ENCODE peak calls at places on chromosomes 11 and 22, in eight cellular contexts. T, V, N, F, A, O, R and Y are unnamed samples. For H3K4me1, the result is how much of the 10 kb centered on the place peaks cover.

GRCh38 chr22:19634206-19634536 is 80.1 kb upstream of the SEPTIN5 start:
- DNase-seq in R (no peak), V (no peak), T (no peak), O (no peak), N (no peak), F (peak), A (peak), Y (no peak)

GRCh38 chr22:20463324-20464095 is 25.9 kb upstream of the SCARF2 start:
- DNase-seq in R (no peak), A (no peak), O (no peak), N (no peak), F (peak), T (no peak), V (no peak), Y (no peak)

GRCh38 chr11:45879803-45880685 is 5.4 kb upstream of the MAPK8IP1 start:
- DNase-seq in N (no peak), R (peak), A (no peak), V (no peak), F (no peak), O (no peak), T (no peak), Y (no peak)

GRCh38 chr11:114228401-114229061 is 67.7 kb upstream of the NNMT start:
- DNase-seq in O (no peak), R (no peak), F (no peak), A (no peak), V (no peak), N (no peak), T (no peak), Y (no peak)

GRCh38 chr11:99277281-99277680 is 256.5 kb downstream of the CNTN5 start:
- DNase-seq in T (no peak), A (no peak), R (no peak), F (no peak), O (no peak), V (no peak), N (no peak), Y (no peak)

GRCh38 chr11:57761301-57762234 is at the start of gene CTNND1:
- DNase-seq in V (peak), F (peak), R (peak), T (peak), N (peak), O (peak), A (peak), Y (peak)

GRCh38 chr22:22226448-22227187 is 18.0 kb upstream of the VPREB1 start:
- DNase-seq in T (no peak), N (no peak), V (no peak), A (no peak), F (no peak), O (no peak), R (no peak), Y (no peak)

GRCh38 chr11:90250970-90251369 is 28.1 kb upstream of the CHORDC1 start:
- DNase-seq in N (no peak), V (no peak), R (no peak), A (no peak), O (no peak), F (no peak), T (no peak), Y (no peak)

GRCh38 chr11:76629853-76630599 is 40.5 kb downstream of the LRRC32 start:
- DNase-seq in A (peak), N (no peak), O (peak), F (peak), T (peak), V (no peak), R (peak), Y (peak)

GRCh38 chr22:17733484-17733883 is 40.8 kb downstream of the BID start:
- DNase-seq in F (no peak), N (no peak), O (no peak), A (no peak), T (no peak), V (no peak), R (peak), Y (no peak)

GRCh38 chr11:31437742-31438435 is 68.2 kb downstream of the DNAJC24 start:
- DNase-seq in N (no peak), F (no peak), R (peak), O (no peak), A (no peak), T (no peak), V (no peak), Y (no peak)

GRCh38 chr22:48742191-48742555 is 1085.5 kb downstream of the BRD1 start:
- DNase-seq in A (no peak), V (no peak), O (no peak), N (no peak), F (peak), R (no peak), T (no peak), Y (no peak)

GRCh38 chr11:64762277-64762915 is 2.6 kb upstream of the PYGM start:
- DNase-seq in A (no peak), T (no peak), R (no peak), V (peak), N (no peak), O (no peak), F (peak), Y (no peak)

GRCh38 chr11:102799656-102800339 is 1.8 kb upstream of the MMP1 start:
- DNase-seq in R (peak), T (no peak), F (no peak), N (no peak), O (no peak), V (no peak), A (no peak), Y (no peak)

GRCh38 chr11:35978173-35978572 is 34.3 kb downstream of the LDLRAD3 start:
- DNase-seq in R (no peak), V (no peak), T (no peak), F (no peak), A (no peak), O (no peak), N (no peak), Y (no peak)

GRCh38 chr11:17822021-17822781 is 87.6 kb downstream of the KCNC1 start:
- DNase-seq in R (peak), V (no peak), F (no peak), O (no peak), T (no peak), N (no peak), A (no peak), Y (no peak)

GRCh38 chr11:122343247-122343646 is 227.2 kb upstream of the BLID start:
- DNase-seq in A (no peak), R (no peak), T (no peak), O (no peak), V (no peak), F (no peak), N (no peak), Y (no peak)

GRCh38 chr11:9753031-9753430 is 89.2 kb downstream of the SWAP70 start:
- DNase-seq in V (no peak), A (no peak), N (no peak), R (peak), O (no peak), T (no peak), F (no peak), Y (no peak)

GRCh38 chr22:18955696-18956095 is 19.6 kb upstream of the PRODH start:
- DNase-seq in A (peak), T (no peak), O (no peak), V (no peak), R (no peak), F (peak), N (no peak), Y (no peak)

GRCh38 chr11:75142714-75143419 is 8.0 kb upstream of the SLCO2B1 start:
- DNase-seq in R (peak), N (peak), A (peak), V (peak), F (peak), T (peak), O (peak), Y (peak)

GRCh38 chr11:76167590-76167989 is 38.7 kb downstream of the WNT11 start:
- DNase-seq in T (no peak), F (no peak), A (no peak), N (no peak), V (no peak), O (no peak), R (no peak), Y (no peak)

GRCh38 chr11:60182546-60183330 is at the start of gene MS4A6A:
- DNase-seq in F (no peak), N (no peak), A (no peak), O (no peak), T (no peak), V (no peak), R (no peak), Y (no peak)

GRCh38 chr11:75583710-75584658 is 21.9 kb downstream of the SERPINH1 start:
- DNase-seq in N (no peak), V (peak), R (peak), F (peak), O (peak), T (peak), A (peak), Y (peak)

GRCh38 chr11:110297082-110297725 is 790 bp upstream of the RDX start:
- DNase-seq in T (no peak), F (no peak), O (no peak), R (peak), A (no peak), N (no peak), V (no peak), Y (no peak)

GRCh38 chr11:110525883-110526282 is 96.1 kb downstream of the FDX1 start:
- DNase-seq in T (no peak), A (no peak), V (no peak), O (peak), R (peak), F (no peak), N (no peak), Y (no peak)

GRCh38 chr11:122746611-122747305 is 91.2 kb downstream of the UBASH3B start:
- DNase-seq in A (no peak), R (no peak), O (no peak), T (no peak), F (no peak), N (no peak), V (no peak), Y (no peak)

GRCh38 chr11:57323503-57324153 is 1.1 kb downstream of the TNKS1BP1 start:
- DNase-seq in F (no peak), T (no peak), O (no peak), V (no peak), A (no peak), N (peak), R (peak), Y (no peak)

GRCh38 chr11:134397304-134398078 is 14.6 kb downstream of the B3GAT1 start:
- DNase-seq in T (no peak), N (no peak), R (no peak), F (peak), V (no peak), A (no peak), O (no peak), Y (no peak)

GRCh38 chr11:112200252-112200651 is 24.9 kb downstream of the BCO2 start:
- DNase-seq in F (no peak), A (no peak), V (no peak), T (no peak), R (no peak), O (no peak), N (no peak), Y (no peak)

GRCh38 chr11:12704049-12704448 is 29.8 kb downstream of the TEAD1 start:
- DNase-seq in R (peak), O (no peak), T (no peak), F (no peak), V (no peak), A (no peak), N (no peak), Y (no peak)

GRCh38 chr11:128201801-128202200 is 385.6 kb downstream of the ETS1 start:
- DNase-seq in R (no peak), T (no peak), V (no peak), A (no peak), N (no peak), F (peak), O (no peak), Y (no peak)

GRCh38 chr11:67045314-67045713 is 11.3 kb upstream of the RHOD start:
- DNase-seq in F (no peak), N (peak), A (peak), T (no peak), V (no peak), R (peak), O (no peak), Y (no peak)

GRCh38 chr22:24423519-24424000 is 3.8 kb upstream of the ADORA2A start:
- DNase-seq in R (no peak), N (peak), O (peak), A (no peak), F (no peak), T (peak), V (peak), Y (no peak)

GRCh38 chr11:95994340-95994728 is 70.4 kb upstream of the MTMR2 start:
- DNase-seq in T (no peak), N (no peak), O (no peak), A (no peak), F (no peak), R (no peak), V (no peak), Y (no peak)
- H3K27ac ChIP-seq in T (no peak), N (peak), O (no peak), A (no peak), F (no peak), R (no peak), V (no peak), Y (no peak)

GRCh38 chr11:8721740-8722139 is 39.1 kb downstream of the RPL27A start:
- DNase-seq in A (no peak), R (no peak), V (no peak), F (peak), O (no peak), N (no peak), T (peak), Y (no peak)

GRCh38 chr11:8719260-8720190 is 36.9 kb downstream of the RPL27A start:
- DNase-seq in R (peak), N (peak), O (no peak), F (peak), A (peak), T (peak), V (no peak), Y (peak)

GRCh38 chr11:8722156-8722555 is 39.6 kb downstream of the RPL27A start:
- DNase-seq in A (no peak), N (no peak), T (no peak), R (peak), F (no peak), V (no peak), O (no peak), Y (no peak)

GRCh38 chr11:8720868-8721739 is 38.5 kb downstream of the RPL27A start:
- DNase-seq in N (no peak), R (no peak), V (no peak), A (no peak), O (peak), F (no peak), T (peak), Y (no peak)

DNA sequence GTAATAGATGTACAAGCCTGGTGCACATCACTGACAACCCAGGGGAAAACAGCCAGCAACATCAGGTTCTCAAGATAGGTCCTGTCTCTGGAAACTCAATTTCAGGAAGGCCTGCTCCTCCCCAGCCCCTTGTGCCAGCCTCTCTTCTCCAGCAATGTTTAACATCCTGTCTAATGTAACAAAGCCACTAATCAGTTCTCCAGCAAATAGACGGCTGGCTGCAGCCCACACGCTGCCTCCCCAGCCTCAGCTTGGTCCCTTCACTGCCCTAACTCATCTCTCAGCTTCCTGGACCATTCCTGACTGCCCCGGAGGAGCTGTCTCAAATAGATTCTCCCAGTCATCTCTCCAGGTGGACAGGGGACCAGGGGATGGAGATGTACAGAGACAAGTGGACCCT is 37.8 kb downstream of the RPL27A start:
- DNase-seq in F (no peak), N (no peak), T (no peak), A (no peak), O (no peak), V (no peak), R (peak), Y (no peak)
- H3K4me1 ChIP-seq in F (under half), N (half or more), T (half or more), A (half or more), O (under half), V (under half), R (half or more), Y (half or more)

DNA sequence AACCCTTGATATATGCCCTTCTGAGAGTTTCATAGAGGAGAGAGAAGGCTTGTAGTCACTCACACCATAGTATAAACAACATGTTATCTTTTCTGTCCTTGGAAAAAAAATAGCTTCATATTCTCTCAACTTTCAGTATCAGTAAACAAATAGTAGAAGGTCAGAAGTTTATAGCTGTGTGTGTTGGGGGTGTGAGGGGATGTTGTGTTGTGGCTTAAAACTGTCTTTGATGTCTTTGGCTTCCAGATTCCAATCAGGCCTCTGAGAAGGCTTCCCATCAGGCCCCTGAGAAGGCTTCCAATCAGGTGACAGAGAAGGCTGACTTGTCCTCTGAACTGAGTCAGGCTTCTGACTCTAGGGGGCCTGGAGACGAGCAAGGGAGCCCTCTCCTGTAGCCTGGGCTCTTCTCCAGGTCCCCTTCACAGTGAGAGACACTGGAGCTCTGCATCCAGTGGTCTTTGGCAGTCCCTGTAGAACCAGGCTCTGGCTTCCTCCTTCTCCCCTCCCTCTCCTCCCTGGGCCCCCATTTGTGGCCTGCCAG is 9.3 kb downstream of the MTFP1 start:
- DNase-seq in N (no peak), R (no peak), T (no peak), F (peak), V (no peak), O (no peak), A (no peak), Y (no peak)
- H3K27ac ChIP-seq in N (peak), R (no peak), T (no peak), F (peak), V (no peak), O (no peak), A (no peak), Y (no peak)

DNA sequence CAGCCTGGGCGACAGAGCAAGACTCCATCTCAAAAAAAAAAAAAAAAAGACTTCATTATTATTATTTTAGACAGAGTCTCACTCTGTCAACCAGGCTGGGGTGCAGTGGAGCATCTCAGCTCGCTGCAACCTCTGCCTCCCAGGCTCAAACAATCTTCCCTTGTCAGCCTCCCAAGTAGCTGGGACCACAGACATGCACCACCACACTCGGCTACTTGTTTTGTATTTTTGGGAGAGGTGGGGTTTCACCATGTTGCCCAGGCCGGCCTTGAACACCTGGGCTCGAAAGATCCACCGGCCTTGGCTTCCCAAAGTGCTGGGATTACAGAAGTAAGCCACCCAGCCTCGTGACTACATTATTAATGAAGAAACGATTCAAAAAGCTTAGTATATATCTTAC is 5.3 kb upstream of the TYMP start:
- DNase-seq in O (no peak), V (no peak), A (no peak), N (no peak), F (no peak), T (no peak), R (no peak), Y (no peak)
- H3K4me1 ChIP-seq in O (under half), V (under half), A (under half), N (under half), F (under half), T (under half), R (under half), Y (under half)

DNA sequence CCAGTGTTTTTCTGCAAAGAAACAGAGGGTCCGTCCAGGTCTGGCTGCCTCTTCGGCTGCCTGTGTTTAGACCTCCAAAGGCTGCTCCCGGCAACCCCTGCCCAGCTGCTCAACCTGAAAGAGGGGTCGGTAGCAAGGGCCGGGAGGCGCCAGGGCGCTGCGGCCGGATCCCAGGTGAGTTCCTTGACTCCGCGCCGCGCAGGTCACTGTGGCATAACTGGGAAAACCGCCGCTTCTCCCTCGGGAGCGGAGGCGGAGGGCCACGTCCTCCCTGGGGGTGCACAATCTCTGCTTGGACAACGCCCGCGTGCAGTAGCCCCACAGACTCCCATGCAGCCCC is 1.0 kb upstream of the BRSK2 start:
- DNase-seq in A (no peak), O (no peak), V (no peak), T (no peak), F (no peak), N (no peak), R (no peak), Y (no peak)
- H3K27ac ChIP-seq in A (no peak), O (no peak), V (no peak), T (no peak), F (no peak), N (peak), R (no peak), Y (no peak)

GRCh38 chr11:115928811-115929210 is 424.6 kb upstream of the CADM1 start:
- DNase-seq in A (no peak), O (no peak), R (no peak), F (no peak), V (no peak), N (no peak), T (no peak), Y (no peak)
- H3K4me1 ChIP-seq in A (under half), O (under half), R (under half), F (under half), V (under half), N (under half), T (under half), Y (under half)

DNA sequence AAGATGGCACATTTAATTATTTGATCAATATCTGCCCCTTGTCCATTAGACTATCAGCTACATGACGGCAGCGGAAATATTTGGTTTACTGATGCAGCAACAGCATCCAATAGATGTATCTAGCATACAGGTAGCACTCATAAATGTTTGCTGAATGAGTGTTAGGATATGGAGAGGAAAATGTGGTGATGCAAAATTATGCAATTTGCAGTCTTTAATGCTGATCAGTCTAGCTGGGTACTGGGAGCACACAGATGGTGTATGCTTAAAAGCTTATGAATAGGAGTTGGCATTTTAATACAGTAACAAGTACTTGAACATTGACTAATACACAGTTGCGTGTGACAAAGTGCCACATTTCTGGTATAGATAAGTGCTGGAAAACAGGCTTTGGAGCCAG is 99.4 kb downstream of the TIMP3 start:
- DNase-seq in R (no peak), F (no peak), T (no peak), V (no peak), O (no peak), N (no peak), A (no peak), Y (no peak)
- H3K27ac ChIP-seq in R (no peak), F (no peak), T (no peak), V (no peak), O (no peak), N (no peak), A (no peak), Y (no peak)